ENCODE peak calls at places on chromosomes 12 and 14, in seven cellular contexts. L is choroid plexus epithelial cell; T is thyroid gland; B is A549; G is uterus; S is CD8-positive, alpha-beta memory T cell; P is CD4-positive, alpha-beta memory T cell. K is an unnamed sample.

GRCh38 chr12:68505915-68506314 is 104.8 kb upstream of the RAP1B start:
- DNase-seq in G (no peak), L (no peak), B (no peak), P (no peak), S (no peak), T (no peak), K (no peak)

GRCh38 chr12:89051065-89051677 is 301.1 kb downstream of the DUSP6 start:
- DNase-seq in B (peak), S (no peak), G (no peak), L (peak), T (no peak), P (peak), K (peak)

GRCh38 chr12:124273630-124274029 is 21.3 kb upstream of the RFLNA start:
- DNase-seq in T (no peak), P (no peak), B (peak), G (no peak), L (peak), S (no peak), K (no peak)

GRCh38 chr14:95432152-95433093 is 84.0 kb downstream of the SYNE3 start:
- DNase-seq in L (peak), P (no peak), S (no peak), B (peak), T (peak), G (peak), K (no peak)

GRCh38 chr12:3527181-3527580 is 36.2 kb downstream of the PRMT8 start:
- DNase-seq in T (no peak), L (peak), S (no peak), B (no peak), G (no peak), P (no peak), K (no peak)

GRCh38 chr12:54414191-54414525 is 4.9 kb downstream of the ITGA5 start:
- DNase-seq in L (no peak), P (no peak), B (no peak), G (no peak), T (no peak), S (no peak), K (no peak)

GRCh38 chr14:58954052-58954451 is 234.4 kb upstream of the DAAM1 start:
- DNase-seq in T (no peak), B (no peak), P (no peak), G (no peak), L (no peak), S (no peak), K (no peak)

GRCh38 chr14:98578204-98578603 is 693.8 kb downstream of the BCL11B start:
- DNase-seq in P (no peak), L (peak), G (no peak), S (no peak), B (no peak), T (no peak), K (no peak)

GRCh38 chr14:95961481-95961880 is 77.7 kb upstream of the C14orf132 start:
- DNase-seq in P (no peak), B (no peak), L (no peak), T (no peak), G (no peak), S (no peak), K (no peak)

GRCh38 chr14:87874676-87875075 is 118.3 kb downstream of the GALC start:
- DNase-seq in P (no peak), S (no peak), B (no peak), G (no peak), L (no peak), T (no peak), K (no peak)

GRCh38 chr12:56081393-56082347 is 1.7 kb downstream of the ERBB3 start:
- DNase-seq in T (no peak), S (no peak), L (no peak), P (no peak), B (no peak), G (no peak), K (no peak)

GRCh38 chr12:51238037-51238509 is 553 bp upstream of the DAZAP2 start:
- DNase-seq in B (no peak), S (no peak), G (no peak), T (no peak), P (no peak), L (peak), K (no peak)

GRCh38 chr12:24625103-24625502 is 323.8 kb downstream of the BCAT1 start:
- DNase-seq in T (no peak), P (no peak), S (no peak), G (no peak), L (no peak), B (no peak), K (no peak)

GRCh38 chr12:71014180-71014785 is 93.7 kb upstream of the PTPRR start:
- DNase-seq in S (no peak), P (no peak), L (peak), T (no peak), B (peak), G (no peak), K (no peak)

GRCh38 chr12:104672501-104673265 is 215.9 kb downstream of the CHST11 start:
- DNase-seq in T (peak), S (no peak), G (peak), P (no peak), L (no peak), B (peak), K (no peak)

DNA sequence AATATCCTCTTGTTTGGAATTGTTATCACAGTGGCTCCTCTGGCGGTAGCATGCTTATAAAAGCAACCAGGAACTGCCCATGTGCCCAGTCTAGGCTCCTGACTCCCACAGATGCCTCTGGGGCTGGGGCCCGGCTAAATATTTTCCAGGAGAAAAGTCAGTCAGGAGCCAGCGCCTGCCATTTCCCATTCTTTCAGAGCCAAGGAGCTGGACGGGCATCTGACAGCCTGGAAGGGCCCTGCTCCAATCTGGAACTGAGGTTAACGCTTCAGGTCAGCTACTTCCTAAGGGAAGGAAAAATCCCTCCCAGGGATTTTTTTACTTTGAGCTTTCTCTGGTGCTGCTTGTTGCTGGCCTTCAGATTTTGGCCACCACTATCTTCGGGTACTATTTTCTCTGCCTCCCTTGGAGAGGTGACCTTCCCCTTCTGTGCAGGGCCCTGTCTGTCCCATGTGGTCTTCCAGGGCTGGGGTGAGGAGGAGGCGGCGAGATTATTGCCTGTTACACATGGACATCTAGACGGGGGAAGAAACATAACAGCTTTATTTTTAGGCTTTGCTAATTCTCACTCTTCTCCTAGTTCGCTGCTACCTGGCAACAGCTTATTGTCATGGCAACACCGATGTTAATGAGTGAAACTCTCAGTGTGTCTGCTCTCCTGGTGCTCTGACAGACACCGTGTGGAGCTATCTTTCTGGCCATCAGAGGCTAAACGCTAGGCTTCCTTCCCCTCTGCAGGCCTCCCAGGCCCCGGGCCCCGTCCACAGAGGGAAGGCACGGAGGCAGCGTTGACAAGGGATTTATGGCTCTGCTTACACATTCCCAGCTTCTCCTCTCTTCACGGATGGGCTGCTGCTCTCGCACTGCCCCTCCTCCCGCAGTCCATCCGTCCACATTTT is 160.4 kb downstream of the CACNA1C start:
- DNase-seq in S (no peak), P (no peak), B (no peak), T (no peak), L (peak), G (peak), K (no peak)
- H3K4me3 ChIP-seq in S (no peak), P (no peak), B (no peak), T (no peak), L (no peak), G (no peak), K (no peak)

DNA sequence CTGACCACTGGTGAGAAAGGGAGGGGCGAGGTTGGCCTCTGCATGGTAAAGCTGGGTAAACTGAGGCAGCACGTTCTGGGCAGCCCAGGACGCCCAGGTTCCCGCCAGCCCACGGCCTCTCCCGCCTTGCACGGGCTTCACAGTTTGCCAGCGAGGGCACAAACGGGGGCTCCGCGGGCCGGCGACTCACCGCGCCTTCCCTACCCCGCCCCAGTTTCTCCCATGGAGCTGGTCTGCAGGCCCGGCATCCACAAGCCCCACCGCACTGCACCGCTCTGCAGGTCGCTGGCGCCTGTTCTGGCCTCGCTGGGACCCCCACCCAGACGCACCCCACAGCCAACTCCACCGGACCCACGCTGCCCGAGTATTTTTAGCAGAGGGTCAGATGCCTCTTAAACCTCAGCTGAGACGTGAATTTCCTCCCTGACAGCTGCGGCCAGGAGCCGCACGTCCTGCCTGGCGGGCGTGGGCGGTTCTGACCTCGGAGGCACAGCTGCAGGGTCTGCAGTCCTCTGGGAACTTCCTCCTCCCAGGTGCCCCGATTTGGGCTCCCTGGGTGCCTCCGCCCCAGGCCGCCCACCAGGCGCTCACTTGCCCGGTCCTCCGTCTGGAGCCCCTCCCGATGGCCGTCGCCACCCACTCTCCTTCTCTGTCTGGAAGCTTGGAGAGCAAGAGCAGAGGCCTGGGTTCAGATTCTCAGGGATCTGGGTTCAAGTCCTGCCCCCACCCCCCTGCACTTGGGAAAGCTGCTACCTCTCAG is 29.5 kb upstream of the INF2 start:
- DNase-seq in P (no peak), S (no peak), G (no peak), T (no peak), L (no peak), B (no peak), K (no peak)
- H3K4me3 ChIP-seq in P (no peak), S (no peak), G (no peak), T (no peak), L (no peak), B (no peak), K (no peak)

DNA sequence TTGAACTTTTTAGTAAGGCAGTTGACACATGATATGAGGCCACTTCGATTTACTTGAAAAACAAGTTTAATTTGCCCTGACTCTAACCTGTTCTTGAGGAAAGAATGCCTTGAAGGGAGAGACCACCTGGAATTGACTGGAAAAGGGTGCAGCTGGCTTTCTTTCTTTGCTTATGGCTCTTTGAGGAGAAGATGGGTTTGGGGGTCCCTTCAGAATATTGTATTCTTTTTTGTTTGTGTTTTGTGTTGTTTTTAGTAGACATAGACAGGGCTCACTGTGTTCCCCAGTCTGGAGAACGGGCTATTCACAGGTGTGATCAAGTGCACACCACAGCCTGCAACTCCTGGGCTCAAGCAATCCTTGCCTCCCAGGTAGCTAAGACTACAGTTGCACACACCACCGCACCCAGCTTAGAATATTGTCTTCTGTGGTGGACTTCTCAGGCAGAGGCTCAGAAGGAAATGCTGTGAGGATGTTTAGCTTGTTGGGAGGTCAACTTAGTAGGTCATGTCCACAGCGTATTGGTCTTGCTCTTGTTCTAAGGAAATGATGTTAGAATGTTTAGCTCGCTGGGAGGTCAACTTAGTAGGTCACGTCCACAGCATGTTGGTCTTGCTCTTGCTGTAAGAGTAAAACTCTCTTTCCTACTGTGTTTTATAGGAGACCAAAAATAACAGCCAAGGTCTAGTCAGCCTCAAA is 1.5 kb upstream of the NRL start:
- DNase-seq in G (no peak), S (no peak), P (no peak), T (no peak), B (no peak), L (peak), K (no peak)
- H3K4me3 ChIP-seq in G (peak), S (peak), P (peak), T (peak), B (no peak), L (no peak), K (peak)

GRCh38 chr12:40107803-40108620 is 2.1 kb upstream of the SLC2A13 start:
- DNase-seq in T (peak), P (no peak), S (no peak), B (no peak), L (no peak), G (no peak), K (no peak)

GRCh38 chr12:40106202-40106533 is 287 bp upstream of the SLC2A13 start:
- DNase-seq in L (peak), T (no peak), P (no peak), S (no peak), G (no peak), B (no peak), K (no peak)

GRCh38 chr12:40105515-40106201 is at the start of gene SLC2A13:
- DNase-seq in G (peak), B (peak), L (peak), T (peak), S (peak), P (peak), K (peak)

GRCh38 chr12:40106655-40107054 is 774 bp upstream of the SLC2A13 start:
- DNase-seq in G (no peak), L (peak), B (no peak), P (peak), S (no peak), T (no peak), K (no peak)

DNA sequence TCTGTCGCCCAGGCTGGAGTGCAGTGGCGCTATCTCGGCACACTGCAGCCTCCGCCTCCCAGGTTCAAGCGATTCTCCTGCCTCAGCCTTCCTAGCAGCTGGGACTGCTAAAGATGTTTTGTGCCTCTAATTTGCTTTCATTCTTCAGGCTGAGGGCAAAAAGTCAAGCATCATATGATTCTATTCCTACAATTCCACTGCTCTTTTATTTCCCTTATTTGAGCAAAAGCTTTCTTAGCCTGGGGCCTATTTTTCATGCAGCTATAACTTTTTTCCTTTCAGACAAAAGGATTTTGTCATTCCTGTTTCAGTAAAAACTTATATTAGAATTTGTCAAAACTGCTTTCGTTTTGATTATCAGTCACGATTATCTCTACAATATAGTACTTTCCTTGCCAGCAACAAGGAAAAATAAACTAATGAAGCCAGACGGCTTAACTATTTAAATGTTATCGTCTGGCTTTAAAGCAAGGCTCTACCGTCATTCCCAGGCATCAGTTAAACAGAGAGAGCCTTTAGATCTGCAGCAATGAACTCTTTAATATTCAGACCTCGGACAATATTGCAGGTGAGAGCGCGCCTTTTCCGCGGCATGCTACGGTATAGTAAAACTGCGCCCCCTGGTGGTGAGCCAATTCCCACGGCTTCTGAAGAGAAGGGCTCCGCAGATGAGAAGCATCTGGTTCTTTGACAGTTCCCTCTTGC is 1.4 kb upstream of the SLC2A13 start:
- DNase-seq in B (peak), T (peak), L (peak), P (peak), S (peak), G (peak), K (peak)
- H3K4me3 ChIP-seq in B (peak), T (peak), L (peak), P (peak), S (peak), G (peak), K (peak)

DNA sequence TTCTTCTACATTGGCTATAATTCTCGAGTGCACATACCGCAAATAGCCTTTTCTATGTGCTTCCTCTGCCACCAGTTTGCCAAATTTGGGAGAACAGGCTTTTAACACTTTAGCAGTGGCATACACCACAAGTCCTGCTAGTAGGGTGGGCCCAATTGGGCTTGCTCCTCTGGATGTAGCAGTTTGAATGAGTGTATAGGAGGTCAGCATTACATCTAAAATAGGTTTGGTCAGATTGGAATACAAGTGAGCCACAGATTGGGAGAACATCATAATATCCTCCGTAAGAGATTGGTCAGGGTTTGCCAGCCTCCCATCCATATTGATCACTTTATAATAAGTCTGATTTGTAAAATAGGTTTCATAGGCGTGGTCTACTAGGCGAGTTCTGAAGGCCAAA is 902 bp downstream of the ABCD2 start:
- DNase-seq in L (no peak), B (no peak), G (no peak), T (no peak), P (no peak), S (no peak), K (no peak)
- H3K4me3 ChIP-seq in L (no peak), B (no peak), G (peak), T (no peak), P (peak), S (peak), K (peak)

DNA sequence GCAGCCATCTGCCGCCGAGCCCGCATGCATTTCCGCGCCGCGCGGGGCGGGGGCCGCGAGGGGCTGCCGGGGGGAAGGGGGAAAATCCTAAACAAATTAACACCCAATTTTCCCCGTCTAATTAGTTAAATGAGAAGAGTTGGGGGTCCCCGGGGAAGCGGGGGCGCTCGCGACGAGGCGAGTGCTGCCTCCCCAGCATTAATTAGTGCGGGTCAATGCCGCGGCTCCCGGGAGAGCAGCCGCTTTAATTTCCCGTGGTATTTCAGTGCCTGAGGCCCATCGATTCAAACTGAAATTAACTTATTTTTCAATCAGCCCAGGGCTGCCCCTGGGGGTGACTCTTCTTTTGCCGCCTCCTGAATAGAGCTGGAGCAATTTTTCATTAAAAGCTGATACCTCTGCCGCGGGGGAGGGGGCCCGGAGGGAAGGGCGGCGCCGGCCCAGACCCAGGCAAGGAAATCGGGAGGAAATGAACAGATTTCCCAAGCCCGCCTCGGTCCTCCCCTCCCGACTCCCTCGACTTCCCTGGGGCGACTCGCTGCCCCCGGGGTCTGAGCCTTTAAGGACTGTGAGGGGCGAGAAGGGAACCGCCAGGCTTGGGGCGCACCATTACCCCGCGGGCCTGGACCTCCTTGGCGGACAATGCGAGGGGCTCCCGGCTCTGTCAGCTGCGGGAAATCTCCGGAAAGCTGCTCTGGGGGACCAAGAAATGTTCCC is 18.9 kb downstream of the VSX2 start:
- DNase-seq in T (no peak), P (no peak), S (no peak), L (no peak), G (no peak), B (no peak), K (no peak)
- H3K4me3 ChIP-seq in T (peak), P (peak), S (peak), L (peak), G (peak), B (peak), K (peak)

K was measured in CD4-positive, CD25-positive, alpha-beta regulatory T cell.